ENCODE peak calls at places on chromosomes 1 and 21, in eight cellular contexts. J, M, Y, S, C, L, T and K are unnamed samples.

GRCh38 chr1:152047607-152047953 is 10.8 kb upstream of the S100A11 start:
- DNase-seq in J (peak; percentile 83), M (no peak), Y (no peak), S (peak; percentile 77), C (peak; percentile 88), L (no peak), T (no peak), K (no peak)

GRCh38 chr21:32132409-32132808 is 146.4 kb downstream of the MIS18A start:
- DNase-seq in J (no peak), M (no peak), Y (no peak), S (no peak), C (no peak), L (no peak), T (no peak), K (no peak)

GRCh38 chr1:12072741-12073140 is 9.6 kb downstream of the TNFRSF8 start:
- DNase-seq in J (no peak), M (no peak), Y (no peak), S (no peak), C (no peak), L (no peak), T (no peak), K (no peak)

GRCh38 chr1:168842306-168842705 is 113.3 kb upstream of the DPT start:
- DNase-seq in J (no peak), M (no peak), Y (no peak), S (no peak), C (no peak), L (no peak), T (no peak), K (no peak)

GRCh38 chr21:42781981-42782722 is 97.2 kb downstream of the WDR4 start:
- DNase-seq in J (no peak), M (no peak), Y (no peak), S (peak; percentile 33), C (no peak), L (no peak), T (no peak), K (no peak)

GRCh38 chr21:21730524-21730923 is 732.3 kb downstream of the NCAM2 start:
- DNase-seq in J (no peak), M (no peak), Y (no peak), S (no peak), C (peak; percentile 16), L (no peak), T (peak; percentile 74), K (no peak)

GRCh38 chr1:56948403-56949023 is 17.3 kb downstream of the C8B start:
- DNase-seq in J (no peak), M (no peak), Y (no peak), S (no peak), C (peak; percentile 49), L (no peak), T (peak; percentile 38), K (no peak)

GRCh38 chr1:73593379-73593778 is 604.6 kb downstream of the LRRIQ3 start:
- DNase-seq in J (no peak), M (no peak), Y (peak; percentile 29), S (peak; percentile 50), C (peak; percentile 79), L (peak; percentile 2), T (peak; percentile 14), K (no peak)

GRCh38 chr21:46284722-46285121 is 689 bp downstream of the MCM3AP start:
- DNase-seq in J (no peak), M (no peak), Y (no peak), S (no peak), C (no peak), L (no peak), T (no peak), K (no peak)

GRCh38 chr21:46285206-46285661 is at the start of gene MCM3AP:
- DNase-seq in J (no peak), M (no peak), Y (no peak), S (no peak), C (no peak), L (no peak), T (no peak), K (no peak)

GRCh38 chr21:46286668-46286982 is 483 bp downstream of the YBEY start:
- DNase-seq in J (no peak), M (no peak), Y (no peak), S (no peak), C (no peak), L (no peak), T (no peak), K (no peak)

GRCh38 chr21:46287541-46287940 is 1.4 kb downstream of the YBEY start:
- DNase-seq in J (no peak), M (no peak), Y (no peak), S (no peak), C (no peak), L (no peak), T (no peak), K (no peak)

DNA sequence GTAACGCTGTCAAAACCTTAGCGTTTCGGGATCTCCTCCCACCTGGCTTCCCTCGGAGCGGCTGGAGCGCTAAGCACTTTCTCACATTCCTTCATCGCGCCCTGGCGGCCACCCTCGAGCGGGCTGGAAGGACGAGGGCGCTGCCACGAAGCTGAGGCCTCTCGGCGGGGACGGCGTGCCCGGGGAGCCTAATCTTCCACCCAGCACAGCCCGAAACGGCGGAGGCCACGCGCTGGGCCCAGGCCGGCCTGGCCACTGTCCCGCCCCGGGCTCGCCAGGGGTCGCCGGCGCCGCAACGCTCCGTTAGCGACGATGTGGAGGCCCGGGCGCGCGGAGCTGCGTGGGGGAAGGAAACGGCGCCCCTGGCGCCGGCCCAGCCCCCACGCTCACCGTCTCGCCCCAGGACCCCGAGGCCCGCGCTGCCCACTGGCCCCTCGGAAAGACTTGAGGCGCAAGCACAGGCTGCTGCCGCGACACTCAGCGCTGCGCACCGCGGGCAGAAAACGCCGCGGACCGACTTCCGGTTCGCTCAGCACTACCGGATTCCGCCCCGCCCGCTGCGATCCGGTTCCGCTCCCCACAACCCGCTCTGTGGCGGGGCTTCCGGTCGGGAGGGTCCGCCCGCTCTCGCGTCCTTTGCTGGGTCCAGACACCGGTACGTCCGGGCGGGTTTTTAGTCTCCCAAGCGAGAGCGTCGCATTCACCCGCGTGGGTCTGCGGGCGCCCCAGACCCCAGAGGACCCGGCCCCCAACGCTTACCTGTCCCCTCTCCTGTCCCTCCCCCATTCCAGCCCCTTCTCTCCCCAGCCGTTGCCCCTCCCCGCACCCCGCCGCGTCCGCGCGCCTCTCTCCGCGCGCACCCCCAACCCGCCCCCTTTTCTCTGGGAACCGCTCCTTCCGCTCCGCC is at the start of gene YBEY:
- DNase-seq in J (peak; percentile 93), M (peak; percentile 76), Y (peak; percentile 98), S (peak; percentile 89), C (peak; percentile 92), L (peak; percentile 91), T (peak; percentile 94), K (peak; percentile 99)
- TF ChIP-seq CTCF in J (peak; percentile 40), M (peak; percentile 51), Y (peak; percentile 53), S (no peak), C (peak; percentile 26), L (peak; percentile 55), T (peak; percentile 44), K (peak; percentile 17)

GRCh38 chr1:29195875-29196274 is 14.2 kb upstream of the SRSF4 start:
- DNase-seq in J (peak; percentile 51), M (no peak), Y (no peak), S (peak; percentile 34), C (peak; percentile 27), L (no peak), T (no peak), K (no peak)

GRCh38 chr1:29197993-29198392 is 16.3 kb upstream of the SRSF4 start:
- DNase-seq in J (no peak), M (no peak), Y (no peak), S (no peak), C (no peak), L (no peak), T (no peak), K (no peak)

GRCh38 chr1:29193879-29194455 is 12.3 kb upstream of the SRSF4 start:
- DNase-seq in J (peak; percentile 31), M (no peak), Y (no peak), S (no peak), C (no peak), L (no peak), T (no peak), K (no peak)

GRCh38 chr1:29197590-29197924 is 15.9 kb upstream of the SRSF4 start:
- DNase-seq in J (no peak), M (no peak), Y (peak; percentile 60), S (peak; percentile 40), C (peak; percentile 44), L (peak; percentile 39), T (peak; percentile 58), K (peak; percentile 28)

DNA sequence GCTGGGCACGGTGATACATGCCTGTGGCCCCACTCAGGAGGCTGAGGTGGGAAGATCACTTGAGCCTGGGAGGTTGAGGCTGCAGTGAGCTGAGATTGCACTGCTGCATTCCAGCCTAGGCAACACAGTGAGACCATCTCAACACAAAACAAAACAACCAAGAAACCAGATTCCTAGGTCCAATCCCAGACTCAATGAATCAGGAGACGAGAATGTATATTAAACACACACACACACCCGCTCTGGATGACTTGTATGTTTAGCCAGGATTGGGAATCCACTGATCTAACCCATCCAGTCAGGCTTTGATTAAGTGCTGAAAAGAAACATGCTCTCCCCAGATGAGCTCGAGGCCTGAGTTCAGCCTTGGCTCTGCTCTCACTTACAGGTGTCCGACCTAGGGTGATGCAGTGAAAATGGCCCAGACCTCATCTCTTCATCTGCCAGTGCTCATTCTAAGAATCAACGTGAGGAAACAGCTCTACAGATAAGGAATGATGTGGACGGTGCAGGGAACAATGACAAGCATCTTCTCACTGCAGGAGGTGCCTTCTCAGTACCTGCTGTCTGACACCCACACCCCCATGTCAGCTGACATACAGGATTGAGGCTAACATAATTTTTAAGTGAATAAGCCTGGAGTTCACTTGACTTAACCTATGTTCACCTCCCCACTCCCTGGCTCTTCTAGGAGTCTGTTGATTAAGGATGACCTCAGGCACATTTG is 15.3 kb upstream of the SRSF4 start:
- DNase-seq in J (no peak), M (no peak), Y (no peak), S (no peak), C (peak; percentile 91), L (no peak), T (no peak), K (no peak)
- TF ChIP-seq CTCF in J (no peak), M (no peak), Y (no peak), S (no peak), C (no peak), L (no peak), T (no peak), K (no peak)

GRCh38 chr1:53470155-53470554 is 11.0 kb downstream of the DMRTB1 start:
- DNase-seq in J (peak; percentile 72), M (peak; percentile 89), Y (no peak), S (peak; percentile 68), C (peak; percentile 78), L (no peak), T (peak; percentile 81), K (no peak)
- TF ChIP-seq CTCF in J (peak; percentile 29), M (peak; percentile 97), Y (no peak), S (no peak), C (peak; percentile 54), L (no peak), T (peak; percentile 55), K (no peak)

GRCh38 chr1:234687011-234687410 is 77.0 kb upstream of the IRF2BP2 start:
- DNase-seq in J (no peak), M (no peak), Y (no peak), S (no peak), C (peak; percentile 9), L (no peak), T (no peak), K (no peak)

GRCh38 chr1:234692961-234693360 is 83.0 kb upstream of the IRF2BP2 start:
- DNase-seq in J (no peak), M (no peak), Y (no peak), S (no peak), C (no peak), L (no peak), T (no peak), K (no peak)

GRCh38 chr1:234689236-234689635 is 79.3 kb upstream of the IRF2BP2 start:
- DNase-seq in J (no peak), M (no peak), Y (no peak), S (no peak), C (no peak), L (no peak), T (no peak), K (no peak)

GRCh38 chr1:234694661-234695060 is 84.7 kb upstream of the IRF2BP2 start:
- DNase-seq in J (no peak), M (no peak), Y (no peak), S (no peak), C (no peak), L (no peak), T (no peak), K (no peak)

GRCh38 chr1:234691567-234691966 is 81.6 kb upstream of the IRF2BP2 start:
- DNase-seq in J (no peak), M (no peak), Y (no peak), S (no peak), C (no peak), L (peak; percentile 13), T (peak; percentile 28), K (no peak)
- TF ChIP-seq CTCF in J (peak; percentile 11), M (no peak), Y (no peak), S (no peak), C (no peak), L (no peak), T (peak; percentile 43), K (no peak)